ENCODE peak calls at places on chromosomes 5 and 9, in six cellular contexts. X, S, A, G, J and T are unnamed samples.

GRCh38 chr9:91799113-91799735 is 150.8 kb downstream of the ROR2 start:
- DNase-seq in X (no peak), J (no peak), S (no peak), A (no peak), G (no peak), T (no peak)

GRCh38 chr5:66653380-66653779 is 57.2 kb downstream of the MAST4 start:
- DNase-seq in X (no peak), A (no peak), J (no peak), G (no peak), S (no peak), T (no peak)

GRCh38 chr5:159657766-159658165 is 258.5 kb upstream of the ADRA1B start:
- DNase-seq in X (no peak), G (no peak), S (no peak), A (no peak), J (no peak), T (no peak)

GRCh38 chr5:134511796-134512660 is 13.4 kb upstream of the JADE2 start:
- DNase-seq in X (no peak), S (no peak), G (no peak), A (peak; percentile 74), J (peak; percentile 72), T (no peak)

GRCh38 chr9:99491408-99492259 is 269.6 kb downstream of the SEC61B start:
- DNase-seq in A (no peak), J (no peak), G (no peak), S (peak; percentile 20), X (no peak), T (no peak)

GRCh38 chr5:33530183-33530962 is 89.6 kb downstream of the TARS1 start:
- DNase-seq in A (no peak), X (no peak), S (no peak), J (peak; percentile 15), G (no peak), T (no peak)

GRCh38 chr9:134984372-134985240 is 66.9 kb upstream of the FCN1 start:
- DNase-seq in A (no peak), S (no peak), G (no peak), J (no peak), X (no peak), T (no peak)

GRCh38 chr5:72951850-72952468 is 3.9 kb upstream of the FCHO2 start:
- DNase-seq in G (no peak), J (no peak), A (no peak), X (no peak), S (no peak), T (no peak)

GRCh38 chr5:143056792-143057579 is 286.8 kb downstream of the ARHGAP26 start:
- DNase-seq in A (no peak), J (no peak), X (no peak), S (no peak), G (no peak), T (no peak)

GRCh38 chr5:124572973-124573372 is 173.5 kb downstream of the ZNF608 start:
- DNase-seq in G (no peak), X (no peak), A (no peak), S (no peak), J (no peak), T (no peak)

GRCh38 chr9:121292801-121293241 is 24.9 kb downstream of the GSN start:
- DNase-seq in A (no peak), G (no peak), X (no peak), J (no peak), S (no peak), T (no peak)

GRCh38 chr5:65103674-65104035 is 334.9 kb downstream of the CWC27 start:
- DNase-seq in G (no peak), J (no peak), X (no peak), A (no peak), S (no peak), T (no peak)

GRCh38 chr5:138504799-138505198 is 38.2 kb downstream of the ETF1 start:
- DNase-seq in S (no peak), J (no peak), G (no peak), X (no peak), A (no peak), T (no peak)
- TF ChIP-seq TAF1 in S (no peak), J (no peak), G (no peak), X (no peak), A (no peak), T (no peak)

GRCh38 chr5:150320048-150320555 is 17.4 kb upstream of the ARSI start:
- DNase-seq in S (no peak), A (no peak), J (no peak), G (no peak), X (no peak), T (no peak)
- TF ChIP-seq POLR2AphosphoS5 in S (no peak), A (no peak), J (no peak), G (no peak), X (no peak), T (no peak)

GRCh38 chr5:41485533-41485932 is 24.9 kb downstream of the PLCXD3 start:
- DNase-seq in G (no peak), A (no peak), J (no peak), X (no peak), S (no peak), T (no peak)
- TF ChIP-seq POLR2A in G (no peak), A (no peak), J (no peak), X (no peak), S (no peak), T (no peak)

DNA sequence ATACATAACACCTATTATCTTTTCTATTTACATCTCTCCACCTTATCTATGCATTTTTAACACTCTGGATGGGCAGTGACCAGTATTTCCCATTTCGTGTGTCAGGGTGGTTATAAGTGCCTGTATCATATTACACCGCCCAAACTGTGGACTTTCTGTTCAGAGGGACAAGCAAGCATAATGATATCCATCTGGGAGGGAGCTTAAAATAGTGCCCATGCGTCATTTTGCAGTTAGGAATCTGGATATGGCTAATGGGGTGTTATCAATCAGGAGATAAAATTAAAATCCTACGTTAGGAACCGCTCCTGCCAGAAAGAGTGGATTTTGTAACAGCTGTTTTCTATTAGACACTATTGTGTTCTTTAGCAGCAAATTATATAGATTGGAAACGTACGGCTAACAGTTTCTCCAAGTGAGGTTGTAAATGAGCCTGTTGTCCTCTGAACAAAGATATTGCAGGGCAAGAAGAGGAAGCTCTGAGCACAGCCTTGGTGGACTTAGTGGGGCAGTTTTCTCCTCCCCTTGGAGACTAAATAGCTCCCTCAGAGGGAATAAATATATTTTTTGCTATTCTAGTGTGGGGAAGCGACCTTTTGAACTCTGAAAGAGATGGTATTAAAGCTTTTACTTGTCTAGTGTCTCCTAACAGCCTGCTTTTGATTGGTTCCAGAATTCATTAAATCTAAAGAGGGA is 160.4 kb downstream of the SPATA31D1 start:
- DNase-seq in X (no peak), G (no peak), A (no peak), S (no peak), J (no peak), T (no peak)
- TF ChIP-seq TAF1 in X (no peak), G (no peak), A (no peak), S (no peak), J (no peak), T (no peak)

DNA sequence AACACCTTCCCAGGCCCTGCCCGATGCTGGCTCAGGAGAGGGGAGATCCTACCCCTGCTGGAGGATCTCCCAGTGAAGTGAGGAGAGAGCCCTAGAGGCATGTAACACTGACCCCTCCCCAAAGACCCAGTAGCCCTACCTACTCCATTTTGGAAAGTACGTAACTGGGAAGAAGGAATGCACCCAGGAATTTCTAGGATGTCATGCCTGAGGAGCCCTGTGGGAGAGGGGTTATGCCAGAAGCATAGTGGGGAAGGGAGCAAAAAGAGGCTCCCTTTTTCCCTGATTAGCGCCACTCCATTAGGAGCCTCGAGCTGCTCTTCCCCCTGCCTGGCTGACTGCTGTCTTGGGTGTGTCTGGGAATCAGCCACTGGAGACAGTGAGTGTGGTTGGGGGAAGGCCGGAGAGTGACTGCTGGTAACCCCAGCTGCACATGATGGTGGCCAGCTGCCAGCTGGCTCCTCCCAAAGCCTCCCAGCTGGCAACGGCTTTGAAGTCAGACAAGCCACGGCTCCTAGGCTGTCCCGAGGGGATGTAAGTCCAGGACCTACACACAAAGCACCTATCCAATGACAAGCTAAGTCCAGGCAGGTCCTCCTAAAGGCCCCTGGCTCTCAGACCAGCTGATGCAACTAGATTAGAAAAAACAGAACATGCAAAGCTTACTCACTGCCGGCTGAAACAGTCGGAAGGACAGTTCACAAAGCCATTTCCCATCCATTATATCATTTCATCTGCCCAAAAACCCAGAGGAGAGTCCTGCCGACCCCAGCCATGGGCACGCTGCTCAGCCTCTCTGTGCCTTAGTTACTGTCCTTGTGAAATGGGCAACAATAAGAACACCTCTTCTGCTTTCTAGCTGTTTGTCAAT is 136.5 kb upstream of the ABCA1 start:
- DNase-seq in J (peak; percentile 29), A (peak; percentile 96), G (no peak), X (no peak), S (no peak), T (no peak)
- TF ChIP-seq POLR2AphosphoS5 in J (no peak), A (no peak), G (no peak), X (no peak), S (no peak), T (no peak)

DNA sequence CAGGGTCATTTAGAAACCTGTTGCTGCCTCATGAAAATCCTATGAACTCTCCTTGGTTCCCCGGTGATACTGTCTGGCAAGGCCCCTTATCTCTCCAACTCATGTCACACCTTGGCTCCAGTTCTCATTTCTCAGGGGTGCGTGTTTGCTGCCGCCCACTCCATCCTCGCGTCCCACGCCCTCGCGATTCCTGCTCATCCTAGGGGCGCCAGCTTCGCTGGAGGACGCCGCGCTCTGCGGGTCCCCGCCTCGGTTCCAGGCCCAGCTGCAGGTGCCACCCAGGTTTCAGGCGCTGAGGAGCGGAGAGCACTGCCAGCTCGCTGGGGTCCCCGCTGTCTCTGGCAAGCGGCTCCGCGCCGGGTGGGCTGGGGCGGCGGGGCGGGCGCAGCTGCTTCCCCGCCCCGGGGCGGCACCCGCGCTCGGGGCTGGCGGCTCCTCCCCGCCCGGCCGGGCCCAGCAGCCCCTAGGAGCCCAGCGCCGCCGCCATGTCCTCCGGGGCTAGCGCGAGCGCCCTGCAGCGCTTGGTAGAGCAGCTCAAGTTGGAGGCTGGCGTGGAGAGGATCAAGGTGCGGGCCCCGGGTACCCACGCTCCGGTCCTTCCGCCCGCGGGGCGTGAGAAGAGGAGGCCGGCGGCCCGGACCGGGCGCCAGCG is at the start of gene GNG10:
- DNase-seq in A (peak; percentile 23), X (peak; percentile 87), G (no peak), S (no peak), J (peak; percentile 73), T (peak; percentile 84)
- TF ChIP-seq POLR2A in A (peak; percentile 68), X (peak; percentile 53), G (no peak), S (peak; percentile 75), J (peak; percentile 63), T (no peak)